ENCODE peak calls at places on chromosomes 13 and 19, in seven cellular contexts. V is transverse colon, W is H1, Z is stomach, H is HCT116, E is GM23338, S is endothelial cell of umbilical vein. A is an unnamed sample.
A peak's percentile ranks its signal among the peaks of the same experiment; 100 is the strongest.

GRCh38 chr13:66469745-66470144 is 760.4 kb downstream of the PCDH9 start:
- DNase-seq in V (no peak), W (no peak), Z (no peak), H (no peak), E (no peak), S (no peak), A (no peak)

GRCh38 chr19:15199652-15200574 is 882 bp downstream of the NOTCH3 start:
- DNase-seq in V (no peak), W (peak; percentile 94), Z (no peak), H (no peak), E (peak; percentile 91), S (no peak), A (no peak)

GRCh38 chr19:51158474-51159129 is 16.5 kb downstream of the SIGLEC7 start:
- DNase-seq in V (peak; percentile 56), W (peak; percentile 95), Z (peak; percentile 55), H (peak; percentile 36), E (peak; percentile 93), S (peak; percentile 12), A (no peak)

GRCh38 chr13:89375839-89376238 is 1704.7 kb downstream of the SLITRK5 start:
- DNase-seq in V (no peak), W (no peak), Z (no peak), H (no peak), E (no peak), S (peak; percentile 73), A (no peak)

GRCh38 chr13:33279414-33279813 is 6.1 kb downstream of the STARD13 start:
- DNase-seq in V (peak; percentile 64), W (no peak), Z (no peak), H (no peak), E (no peak), S (no peak), A (no peak)

GRCh38 chr13:23871616-23872220 is 17.5 kb downstream of the MIPEP start:
- DNase-seq in V (no peak), W (no peak), Z (no peak), H (no peak), E (peak; percentile 16), S (peak; percentile 27), A (no peak)

GRCh38 chr19:37172368-37173366 is at the start of gene ZNF585A:
- DNase-seq in V (peak; percentile 92), W (peak; percentile 58), Z (peak; percentile 93), H (peak; percentile 81), E (peak; percentile 99), S (peak; percentile 97), A (peak; percentile 93)

GRCh38 chr13:37201081-37201480 is 95.6 kb upstream of the CSNK1A1L start:
- DNase-seq in V (no peak), W (no peak), Z (no peak), H (no peak), E (no peak), S (no peak), A (no peak)

GRCh38 chr13:47628666-47629065 is 372.4 kb downstream of the SUCLA2 start:
- DNase-seq in V (no peak), W (no peak), Z (no peak), H (no peak), E (no peak), S (no peak), A (no peak)

GRCh38 chr19:35100588-35101533 is 14.8 kb upstream of the FXYD3 start:
- DNase-seq in V (no peak), W (no peak), Z (no peak), H (no peak), E (peak; percentile 35), S (no peak), A (no peak)

GRCh38 chr19:38853214-38853613 is 3.4 kb upstream of the HNRNPL start:
- DNase-seq in V (no peak), W (no peak), Z (no peak), H (no peak), E (no peak), S (no peak), A (no peak)

GRCh38 chr13:113273856-113274590 is 23.0 kb upstream of the LAMP1 start:
- DNase-seq in V (no peak), W (no peak), Z (no peak), H (no peak), E (no peak), S (no peak), A (no peak)

GRCh38 chr19:15897738-15898276 is at the start of gene CYP4F2:
- DNase-seq in V (peak; percentile 50), W (no peak), Z (no peak), H (no peak), E (no peak), S (no peak), A (no peak)

GRCh38 chr19:29367701-29368306 is 154.9 kb upstream of the UQCRFS1 start:
- DNase-seq in V (no peak), W (peak; percentile 39), Z (no peak), H (no peak), E (peak; percentile 22), S (no peak), A (no peak)

GRCh38 chr13:110341445-110342247 is 34.6 kb downstream of the COL4A2 start:
- DNase-seq in V (no peak), W (no peak), Z (no peak), H (no peak), E (no peak), S (peak; percentile 95), A (no peak)

GRCh38 chr13:86464193-86464592 is 665.0 kb upstream of the SLITRK6 start:
- DNase-seq in V (no peak), W (no peak), Z (no peak), H (no peak), E (peak; percentile 40), S (no peak), A (no peak)

GRCh38 chr13:63209330-63210017 is 1793.8 kb upstream of the PCDH20 start:
- DNase-seq in V (no peak), W (no peak), Z (no peak), H (no peak), E (no peak), S (no peak), A (no peak)

GRCh38 chr19:38736413-38737280 is 7.6 kb downstream of the CAPN12 start:
- DNase-seq in V (peak; percentile 90), W (peak; percentile 91), Z (peak; percentile 83), H (peak; percentile 48), E (peak; percentile 95), S (no peak), A (peak; percentile 81)

GRCh38 chr19:12983561-12984142 is 11.6 kb upstream of the NFIX start:
- DNase-seq in V (peak; percentile 85), W (peak; percentile 97), Z (peak; percentile 86), H (peak; percentile 36), E (peak; percentile 80), S (peak; percentile 83), A (no peak)

GRCh38 chr19:12984683-12985048 is 10.6 kb upstream of the NFIX start:
- DNase-seq in V (no peak), W (no peak), Z (no peak), H (no peak), E (no peak), S (no peak), A (no peak)

GRCh38 chr19:12983091-12983490 is 12.2 kb upstream of the NFIX start:
- DNase-seq in V (no peak), W (no peak), Z (no peak), H (no peak), E (no peak), S (no peak), A (no peak)

GRCh38 chr19:12985049-12985776 is 10.1 kb upstream of the NFIX start:
- DNase-seq in V (peak; percentile 88), W (no peak), Z (peak; percentile 82), H (peak; percentile 70), E (no peak), S (no peak), A (peak; percentile 86)

GRCh38 chr19:12984143-12984627 is 11.1 kb upstream of the NFIX start:
- DNase-seq in V (no peak), W (no peak), Z (no peak), H (no peak), E (no peak), S (no peak), A (no peak)
- H3K4me3 ChIP-seq in V (no peak overlapping the region), W (no peak overlapping the region), Z (no peak overlapping the region), H (no peak overlapping the region), E (no peak overlapping the region), S (no peak overlapping the region), A (no peak overlapping the region)

DNA sequence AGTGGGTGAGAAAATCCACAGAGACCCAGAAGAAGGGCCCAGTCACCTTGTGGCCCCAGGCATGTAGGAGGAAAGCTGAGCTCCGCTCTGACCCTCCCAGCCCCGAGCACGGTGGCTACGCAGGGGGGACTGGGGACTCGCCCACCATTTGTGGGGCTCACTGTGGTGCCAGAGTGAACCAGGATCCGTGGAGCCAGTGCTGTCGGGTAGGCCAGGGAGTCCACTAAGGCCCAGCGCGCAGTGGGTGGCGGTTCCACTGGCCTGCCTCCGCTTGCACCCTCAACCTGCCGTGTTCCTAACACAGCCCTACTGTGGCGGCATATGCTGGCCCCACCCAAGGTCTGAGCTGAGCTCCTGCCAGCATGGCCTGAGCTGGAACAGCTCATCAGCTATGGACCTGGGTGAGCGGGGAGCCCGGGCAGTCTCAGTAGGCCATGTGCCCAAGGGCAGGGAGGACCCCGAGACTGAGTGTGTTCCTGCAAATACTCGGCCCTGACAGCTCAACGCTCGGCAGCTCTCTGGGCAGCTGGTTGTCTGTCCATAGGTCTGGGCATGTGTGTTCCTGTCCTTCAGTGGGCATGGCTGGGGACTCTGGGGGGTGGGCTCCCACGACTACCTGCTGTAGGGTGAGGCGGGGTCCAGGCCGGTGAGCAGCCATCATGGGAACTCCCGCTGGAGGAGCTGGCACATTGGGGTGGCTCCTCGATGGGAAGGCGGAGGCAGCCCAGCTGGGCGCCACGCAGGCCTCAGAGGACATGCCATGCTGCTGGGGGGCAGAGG is 36.6 kb downstream of the CEBPG start:
- DNase-seq in V (no peak), W (no peak), Z (no peak), H (no peak), E (no peak), S (no peak), A (no peak)
- H3K36me3 ChIP-seq in V (no peaks in the 10 kb centered on the region), W (no peaks in the 10 kb centered on the region), Z (no peaks in the 10 kb centered on the region), H (no peaks in the 10 kb centered on the region), E (no peaks in the 10 kb centered on the region), S (peaks cover 3% of the 10 kb centered on the region), A (peaks cover 10% of the 10 kb centered on the region)

DNA sequence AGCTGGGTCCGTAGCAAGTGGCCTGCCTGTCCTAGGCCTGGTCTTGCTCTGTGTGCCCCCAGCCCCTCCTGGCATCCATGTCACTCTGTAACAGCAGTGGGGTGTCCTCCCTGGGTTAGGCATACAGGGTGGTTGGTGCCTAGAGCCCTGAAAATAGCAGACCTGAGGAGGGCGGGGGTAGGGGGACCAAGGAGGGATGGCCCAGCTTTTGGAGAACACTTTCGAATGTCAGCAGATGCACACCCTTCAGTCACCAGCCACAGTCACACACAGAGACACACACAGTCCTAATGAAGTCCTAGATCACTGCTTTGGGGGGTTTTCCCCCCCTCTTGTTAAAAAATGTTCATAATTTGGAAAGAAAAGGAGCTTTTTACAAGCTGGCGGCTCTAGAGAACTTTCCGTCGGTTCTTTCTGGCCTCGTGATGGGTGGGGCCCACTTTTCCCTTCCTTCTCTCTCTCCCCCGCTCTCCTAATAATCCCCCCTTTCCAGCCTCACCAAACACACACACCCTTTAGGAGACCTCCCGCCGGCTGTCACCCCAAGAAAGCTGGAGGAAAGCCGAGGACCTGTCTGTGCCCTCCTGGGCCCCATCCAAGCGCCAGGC is 47.9 kb downstream of the LYL1 start:
- DNase-seq in V (no peak), W (no peak), Z (no peak), H (no peak), E (no peak), S (no peak), A (no peak)
- TF ChIP-seq POLR2AphosphoS5 in V (no peak), W (no peak), Z (no peak), H (no peak), E (no peak), S (no peak), A (no peak)

DNA sequence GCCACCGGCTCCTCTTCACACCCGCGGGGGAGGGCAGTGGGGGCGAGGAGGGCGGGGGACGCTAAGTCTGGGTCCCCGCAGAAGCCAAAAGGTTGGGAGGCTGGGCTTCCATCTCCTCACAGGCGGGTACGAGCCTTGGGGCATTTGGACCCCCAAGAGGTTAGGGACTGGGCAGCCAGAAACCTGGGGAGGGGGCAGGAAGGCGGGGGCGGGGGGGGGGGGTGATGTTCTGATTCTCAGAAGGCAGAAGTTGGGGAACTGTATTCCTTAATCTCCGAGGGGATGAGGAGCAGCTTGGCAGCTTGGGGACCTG is 5.1 kb downstream of the BCL3 start:
- DNase-seq in V (no peak), W (no peak), Z (no peak), H (no peak), E (no peak), S (no peak), A (no peak)
- H3K4me3 ChIP-seq in V (peak overlapping the region; percentile 20), W (peak overlapping the region; percentile 42), Z (peak overlapping the region; percentile 39), H (peak overlapping the region; percentile 70), E (peak overlapping the region; percentile 72), S (peak overlapping the region; percentile 33), A (peak overlapping the region; percentile 49)